ENCODE peak calls at places on chromosomes 11 and 22, in six cellular contexts. O is heart left ventricle, P is ovary, H is A549, L is K562, R is HCT116. B is an unnamed sample. For H3K4me1, the result is how much of the 10 kb centered on the place peaks cover.

GRCh38 chr11:34631737-34632104 is 10.8 kb downstream of the EHF start:
- DNase-seq in O (no peak), H (no peak), L (no peak), P (no peak), R (no peak), B (peak)

GRCh38 chr11:13007702-13008435 is 1.2 kb upstream of the RASSF10 start:
- DNase-seq in R (no peak), L (no peak), P (no peak), H (peak), O (no peak), B (no peak)

GRCh38 chr11:69052343-69053168 is 3.8 kb downstream of the TPCN2 start:
- DNase-seq in H (no peak), P (no peak), L (no peak), R (no peak), O (peak), B (no peak)

GRCh38 chr11:115408036-115408911 is 95.9 kb downstream of the CADM1 start:
- DNase-seq in O (no peak), L (no peak), P (peak), H (no peak), R (no peak), B (no peak)

GRCh38 chr11:1194231-1194976 is 28.5 kb upstream of the MUC5B start:
- DNase-seq in P (peak), R (no peak), L (no peak), O (peak), H (no peak), B (peak)

GRCh38 chr22:23511627-23512347 is 68.3 kb downstream of the IGLL1 start:
- DNase-seq in H (no peak), R (no peak), O (no peak), P (no peak), L (no peak), B (no peak)

GRCh38 chr11:12587333-12587997 is 86.8 kb upstream of the TEAD1 start:
- DNase-seq in H (no peak), R (no peak), O (no peak), L (no peak), P (no peak), B (no peak)

GRCh38 chr11:74000307-74000630 is 8.6 kb downstream of the UCP3 start:
- DNase-seq in O (no peak), R (no peak), H (no peak), P (no peak), L (no peak), B (no peak)

GRCh38 chr11:78465169-78465942 is 47.7 kb upstream of the GAB2 start:
- DNase-seq in O (no peak), L (no peak), H (no peak), P (no peak), R (no peak), B (no peak)

GRCh38 chr11:75430692-75431532 is 2.1 kb downstream of the KLHL35 start:
- DNase-seq in O (no peak), P (no peak), H (no peak), L (no peak), R (no peak), B (no peak)

GRCh38 chr11:2418961-2419360 is 18.4 kb downstream of the TSSC4 start:
- DNase-seq in O (peak), P (no peak), R (no peak), H (no peak), L (no peak), B (no peak)

GRCh38 chr22:42680648-42681047 is 31.5 kb upstream of the CYB5R3 start:
- DNase-seq in R (peak), O (no peak), L (no peak), H (peak), P (no peak), B (no peak)

GRCh38 chr11:68077617-68078592 is 39.1 kb downstream of the TCIRG1 start:
- DNase-seq in P (no peak), L (no peak), O (no peak), H (no peak), R (no peak), B (no peak)

GRCh38 chr11:119937412-119937811 is 200.5 kb downstream of the TRIM29 start:
- DNase-seq in H (no peak), O (no peak), P (no peak), R (no peak), L (no peak), B (no peak)

GRCh38 chr22:35378547-35379078 is 2.3 kb upstream of the HMOX1 start:
- DNase-seq in P (no peak), L (no peak), H (no peak), O (no peak), R (no peak), B (no peak)

GRCh38 chr22:36106910-36107309 is 53.6 kb downstream of the APOL3 start:
- DNase-seq in P (no peak), L (no peak), O (no peak), R (no peak), H (no peak), B (no peak)

GRCh38 chr11:78801161-78801884 is 226.7 kb upstream of the NARS2 start:
- DNase-seq in P (no peak), R (no peak), O (no peak), L (no peak), H (peak), B (peak)

GRCh38 chr11:23206736-23207336 is 346.6 kb upstream of the CCDC179 start:
- DNase-seq in H (no peak), O (no peak), R (no peak), P (no peak), L (no peak), B (no peak)

GRCh38 chr11:9263840-9264380 is 1.2 kb downstream of the DENND5A start:
- DNase-seq in P (no peak), L (no peak), R (no peak), O (no peak), H (peak), B (no peak)

GRCh38 chr11:95925011-95925410 is 1.1 kb upstream of the MTMR2 start:
- DNase-seq in R (peak), P (no peak), L (no peak), H (peak), O (no peak), B (no peak)

GRCh38 chr11:1746516-1746931 is 3.9 kb downstream of the IFITM10 start:
- DNase-seq in P (no peak), R (no peak), O (no peak), H (no peak), L (no peak), B (no peak)

GRCh38 chr11:62394825-62395538 is 23.9 kb upstream of the SCGB1A1 start:
- DNase-seq in L (peak), O (peak), P (peak), R (peak), H (peak), B (peak)

GRCh38 chr22:42892571-42893316 is 35.7 kb upstream of the ARFGAP3 start:
- DNase-seq in H (no peak), O (no peak), P (no peak), R (no peak), L (no peak), B (peak)

GRCh38 chr11:109937968-109938367 is 155.2 kb upstream of the ZC3H12C start:
- DNase-seq in P (no peak), R (no peak), L (no peak), O (no peak), H (no peak), B (no peak)

GRCh38 chr22:43276311-43276710 is 66.9 kb downstream of the SCUBE1 start:
- DNase-seq in P (no peak), H (no peak), O (no peak), L (no peak), R (no peak), B (no peak)

GRCh38 chr11:123409886-123410549 is 20.1 kb upstream of the GRAMD1B start:
- DNase-seq in O (no peak), L (no peak), H (no peak), R (no peak), P (no peak), B (no peak)

GRCh38 chr11:6855971-6856542 is 6.8 kb upstream of the OR10A2 start:
- DNase-seq in L (no peak), O (no peak), P (no peak), R (no peak), H (peak), B (no peak)

GRCh38 chr11:15603208-15603607 is 488.5 kb downstream of the INSC start:
- DNase-seq in O (no peak), H (no peak), P (peak), L (peak), R (no peak), B (no peak)

GRCh38 chr11:61820174-61820573 is 3.4 kb upstream of the FADS1 start:
- DNase-seq in H (peak), O (no peak), L (no peak), P (no peak), R (no peak), B (no peak)

GRCh38 chr22:34001701-34002466 is 81.6 kb upstream of the LARGE1 start:
- DNase-seq in L (no peak), P (no peak), R (no peak), H (no peak), O (no peak), B (no peak)

GRCh38 chr11:116366980-116367640 is 405.7 kb downstream of the BUD13 start:
- DNase-seq in R (no peak), P (no peak), L (no peak), H (peak), O (no peak), B (no peak)

GRCh38 chr22:50621948-50622722 is 5.8 kb downstream of the ARSA start:
- DNase-seq in R (no peak), L (peak), P (peak), O (no peak), H (no peak), B (peak)

GRCh38 chr22:49178246-49179005 is 649.2 kb downstream of the BRD1 start:
- DNase-seq in O (peak), R (no peak), P (no peak), L (no peak), H (no peak), B (no peak)

GRCh38 chr22:44396021-44396726 is 83.4 kb upstream of the SHISAL1 start:
- DNase-seq in R (no peak), L (no peak), O (peak), H (no peak), P (no peak), B (peak)

GRCh38 chr22:44395116-44396005 is 82.6 kb upstream of the SHISAL1 start:
- DNase-seq in L (no peak), P (peak), H (no peak), O (peak), R (no peak), B (no peak)

GRCh38 chr22:44392446-44392921 is 79.7 kb upstream of the SHISAL1 start:
- DNase-seq in L (no peak), P (peak), H (no peak), R (no peak), O (peak), B (peak)

GRCh38 chr22:44393066-44393465 is 80.3 kb upstream of the SHISAL1 start:
- DNase-seq in P (no peak), O (peak), R (no peak), H (no peak), L (no peak), B (no peak)

DNA sequence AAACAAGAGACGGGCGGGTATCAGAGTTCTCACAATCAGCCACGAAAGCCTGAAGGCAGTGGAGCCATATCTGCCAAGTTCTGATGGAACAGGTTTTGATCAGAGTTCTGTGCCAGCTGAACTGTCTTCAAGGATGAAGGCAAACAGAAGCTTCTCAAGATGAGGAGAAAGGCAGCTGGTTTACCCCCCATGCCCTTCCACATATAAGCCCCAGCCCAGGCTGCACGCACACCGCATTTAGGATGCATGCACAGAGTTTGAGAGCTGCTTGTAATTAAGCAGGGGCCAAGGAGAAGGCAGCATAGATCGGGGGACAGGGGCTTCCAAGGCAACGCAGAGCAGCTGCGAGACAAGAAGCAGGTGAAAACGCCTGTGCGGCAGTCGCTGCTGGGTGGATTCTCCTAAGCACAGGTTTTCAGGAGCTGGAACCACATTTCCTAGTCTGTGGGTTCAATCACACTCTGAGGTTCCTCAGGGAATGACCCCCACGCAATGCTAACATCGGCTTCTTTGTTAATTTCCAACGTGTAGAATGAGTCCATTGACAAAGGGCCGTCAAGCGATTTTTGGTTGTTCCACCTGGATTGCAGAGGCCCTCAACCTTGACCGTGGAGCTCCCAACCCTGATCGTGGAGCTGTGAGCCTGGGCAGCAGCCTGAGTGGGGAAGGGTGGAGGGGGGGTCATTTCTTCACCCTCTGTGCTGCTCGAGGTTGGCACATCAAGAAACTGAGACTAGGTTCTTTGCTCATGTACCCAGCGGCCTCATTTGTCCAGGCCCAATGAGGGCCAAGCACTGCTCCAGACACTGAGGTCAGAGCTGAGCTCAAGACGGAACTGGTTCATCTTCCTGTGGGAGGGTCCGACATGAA is 81.7 kb upstream of the SHISAL1 start:
- DNase-seq in P (peak), O (peak), L (no peak), R (no peak), H (no peak), B (peak)
- H3K4me1 ChIP-seq in P (under half), O (under half), L (under half), R (under half), H (under half), B (under half)

DNA sequence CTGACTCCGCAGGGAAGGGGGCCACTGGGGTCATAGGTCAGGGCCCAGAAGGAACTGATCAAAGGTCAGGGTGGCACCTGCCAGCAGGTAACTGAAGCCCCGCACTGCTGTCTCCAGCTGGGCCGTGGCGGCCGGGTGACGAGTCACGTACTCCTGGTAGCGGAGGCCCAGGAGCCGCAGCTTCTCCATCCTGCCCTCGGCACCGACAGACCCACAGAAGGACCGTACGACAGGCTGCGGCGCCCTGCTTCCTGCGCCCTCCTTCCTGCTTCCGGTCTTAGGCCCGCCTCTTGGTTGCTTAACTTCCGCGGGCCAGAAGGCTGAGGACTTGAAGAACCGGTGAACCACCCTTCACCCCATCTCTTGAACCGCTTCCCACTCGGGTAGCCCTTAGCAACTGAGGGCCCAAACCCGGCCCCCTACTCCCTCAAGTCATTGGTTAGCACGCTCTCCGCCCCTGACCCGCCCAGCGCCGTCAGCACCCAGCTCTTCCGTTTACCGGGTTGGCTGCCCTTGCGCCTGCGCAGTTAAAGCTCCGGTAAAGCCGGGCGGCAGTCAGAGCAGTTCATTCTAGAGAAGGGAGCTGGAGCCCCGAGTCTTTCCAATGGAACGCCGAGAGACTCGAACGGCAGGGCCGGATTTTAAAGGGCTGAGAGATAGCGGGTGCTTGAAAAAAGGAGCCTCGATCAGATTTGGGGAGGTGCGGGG is at the start of gene PEX16:
- DNase-seq in L (peak), H (peak), P (peak), R (peak), O (peak), B (peak)
- TF ChIP-seq POLR2A in L (peak), H (peak), P (peak), R (no peak), O (no peak), B (peak)

DNA sequence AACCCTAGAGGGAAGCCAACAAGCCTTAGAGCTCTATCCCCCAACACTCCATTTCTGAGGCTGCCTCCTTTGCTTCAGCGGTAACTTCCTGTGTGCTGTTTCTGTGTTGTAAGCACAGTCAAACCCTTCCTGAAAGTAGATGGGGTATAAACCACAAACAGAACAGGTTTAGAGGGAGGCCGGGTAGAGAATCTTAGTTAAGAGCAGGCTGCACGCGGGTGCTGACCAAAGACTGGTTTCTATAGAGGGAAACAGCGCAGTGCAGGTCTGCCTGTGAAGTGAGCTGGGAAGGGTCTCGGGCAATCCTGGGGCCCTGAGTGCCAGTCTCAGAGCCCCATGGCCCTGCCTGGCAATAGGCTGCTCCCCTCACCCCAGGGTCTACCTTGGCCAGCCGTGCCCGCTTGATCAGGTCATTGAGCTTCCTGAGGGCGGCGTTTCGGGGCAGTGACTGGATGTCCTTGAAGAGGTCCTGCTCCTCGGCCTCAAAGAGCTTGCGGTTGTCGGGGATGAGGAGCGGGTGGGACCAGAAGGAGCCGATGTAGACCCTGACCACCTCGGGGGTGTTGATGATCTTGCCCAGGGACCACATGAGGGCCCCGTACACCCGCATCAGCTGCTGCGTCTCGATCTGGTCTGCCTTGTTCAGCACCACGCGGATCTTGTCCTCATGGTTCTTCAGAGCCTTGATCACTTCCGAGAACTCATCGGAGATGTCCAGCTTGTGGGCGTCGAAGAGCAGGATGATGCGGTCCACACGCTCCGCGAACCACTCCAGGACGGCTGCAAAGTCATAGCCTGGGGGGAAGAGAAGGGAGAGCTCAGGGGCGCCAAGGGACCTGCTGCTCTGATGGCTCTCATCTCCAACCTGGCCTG is 15.3 kb upstream of the CDC42BPG start:
- DNase-seq in L (no peak), O (no peak), R (no peak), H (no peak), P (no peak), B (no peak)
- H3K4me1 ChIP-seq in L (under half), O (half or more), R (under half), H (under half), P (under half), B (under half)

GRCh38 chr22:37298748-37299495 is 16.6 kb downstream of the CYTH4 start:
- DNase-seq in P (no peak), O (peak), L (no peak), H (no peak), R (no peak), B (no peak)
- TF ChIP-seq POLR2A in P (no peak), O (no peak), L (no peak), H (no peak), R (no peak), B (no peak)

GRCh38 chr11:114085965-114086364 is 26.5 kb downstream of the ZBTB16 start:
- DNase-seq in H (no peak), P (no peak), O (no peak), L (no peak), R (no peak), B (peak)

GRCh38 chr11:114086394-114086793 is 26.9 kb downstream of the ZBTB16 start:
- DNase-seq in O (no peak), R (no peak), P (no peak), H (no peak), L (no peak), B (no peak)

GRCh38 chr11:114082767-114083181 is 23.3 kb downstream of the ZBTB16 start:
- DNase-seq in R (no peak), O (no peak), P (peak), L (peak), H (no peak), B (peak)

GRCh38 chr11:114083256-114084252 is 24.0 kb downstream of the ZBTB16 start:
- DNase-seq in H (no peak), R (no peak), L (peak), P (no peak), O (no peak), B (no peak)

GRCh38 chr11:114084414-114084813 is 24.9 kb downstream of the ZBTB16 start:
- DNase-seq in R (no peak), P (no peak), H (no peak), O (no peak), L (no peak), B (peak)
- H3K4me1 ChIP-seq in R (under half), P (under half), H (under half), O (half or more), L (under half), B (half or more)

GRCh38 chr11:102318469-102318868 is 1.2 kb downstream of the BIRC3 start:
- DNase-seq in L (no peak), H (peak), R (no peak), O (no peak), P (no peak), B (no peak)
- TF ChIP-seq POLR2A in L (no peak), H (no peak), R (no peak), O (no peak), P (no peak), B (no peak)

DNA sequence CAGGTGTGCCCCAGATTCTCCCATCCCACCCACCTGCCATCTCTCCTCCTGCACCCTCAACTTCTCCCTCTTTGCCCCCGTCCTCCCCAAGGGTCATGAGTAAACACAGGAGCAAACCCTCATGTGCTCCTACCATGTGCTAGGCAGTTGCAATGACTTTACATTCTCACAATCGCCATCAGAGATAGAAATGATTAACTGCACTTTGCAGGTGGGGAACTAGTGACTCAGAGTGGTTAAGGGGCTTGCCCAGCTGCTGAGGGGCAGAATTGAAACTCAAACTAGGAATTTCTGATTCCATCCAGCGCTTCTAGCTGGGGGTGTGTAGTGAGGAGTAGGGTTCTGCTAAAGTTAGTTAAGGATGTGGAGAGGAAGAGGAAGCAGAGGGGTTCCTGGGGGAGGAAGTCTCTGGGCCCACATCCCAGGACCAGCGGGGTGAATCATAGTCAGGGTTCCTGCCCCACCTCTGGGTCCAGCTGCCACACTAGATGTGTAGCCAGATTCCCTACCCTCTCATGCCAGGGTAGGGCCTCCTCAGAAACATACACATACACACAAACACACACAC is 16.0 kb upstream of the PRG2 start:
- DNase-seq in O (peak), P (no peak), L (no peak), R (no peak), H (no peak), B (peak)
- H3K4me1 ChIP-seq in O (under half), P (under half), L (under half), R (under half), H (under half), B (under half)

B was measured in body of pancreas.